ENCODE peak calls at places on chromosomes 13 and 19, in five cellular contexts. G, P, E, S and W are unnamed samples. For H3K9me3, the result is how much of the 10 kb centered on the place peaks cover.

GRCh38 chr13:66409542-66409941 is 820.6 kb downstream of the PCDH9 start:
- DNase-seq in S (no peak), G (no peak), P (no peak), E (no peak), W (no peak)

GRCh38 chr19:16496613-16496983 is 404 bp downstream of the C19orf44 start:
- DNase-seq in G (peak), S (no peak), P (no peak), E (no peak), W (no peak)

GRCh38 chr19:32902448-32902847 is 32.9 kb upstream of the SLC7A9 start:
- DNase-seq in E (no peak), G (no peak), P (no peak), S (no peak), W (no peak)

GRCh38 chr13:60148918-60149317 is 14.8 kb downstream of the DIAPH3 start:
- DNase-seq in G (no peak), S (no peak), P (no peak), E (no peak), W (no peak)

GRCh38 chr13:111518161-111518791 is 197.8 kb downstream of the TEX29 start:
- DNase-seq in P (no peak), E (peak), G (no peak), S (no peak), W (peak)

GRCh38 chr19:28727133-28727834 is 485.7 kb downstream of the UQCRFS1 start:
- DNase-seq in S (no peak), G (no peak), P (peak), E (no peak), W (no peak)

GRCh38 chr19:34171539-34171876 is 796 bp upstream of the LSM14A start:
- DNase-seq in S (no peak), G (no peak), P (no peak), E (no peak), W (peak)

GRCh38 chr13:84649853-84650252 is 767.6 kb upstream of the SLITRK1 start:
- DNase-seq in P (no peak), G (no peak), E (no peak), S (no peak), W (no peak)

GRCh38 chr13:19860884-19861655 is 2.4 kb downstream of the ZMYM5 start:
- DNase-seq in S (no peak), P (no peak), G (no peak), E (no peak), W (peak)

GRCh38 chr13:107884564-107884963 is 330.8 kb downstream of the LIG4 start:
- DNase-seq in S (no peak), E (no peak), G (no peak), P (no peak), W (no peak)

DNA sequence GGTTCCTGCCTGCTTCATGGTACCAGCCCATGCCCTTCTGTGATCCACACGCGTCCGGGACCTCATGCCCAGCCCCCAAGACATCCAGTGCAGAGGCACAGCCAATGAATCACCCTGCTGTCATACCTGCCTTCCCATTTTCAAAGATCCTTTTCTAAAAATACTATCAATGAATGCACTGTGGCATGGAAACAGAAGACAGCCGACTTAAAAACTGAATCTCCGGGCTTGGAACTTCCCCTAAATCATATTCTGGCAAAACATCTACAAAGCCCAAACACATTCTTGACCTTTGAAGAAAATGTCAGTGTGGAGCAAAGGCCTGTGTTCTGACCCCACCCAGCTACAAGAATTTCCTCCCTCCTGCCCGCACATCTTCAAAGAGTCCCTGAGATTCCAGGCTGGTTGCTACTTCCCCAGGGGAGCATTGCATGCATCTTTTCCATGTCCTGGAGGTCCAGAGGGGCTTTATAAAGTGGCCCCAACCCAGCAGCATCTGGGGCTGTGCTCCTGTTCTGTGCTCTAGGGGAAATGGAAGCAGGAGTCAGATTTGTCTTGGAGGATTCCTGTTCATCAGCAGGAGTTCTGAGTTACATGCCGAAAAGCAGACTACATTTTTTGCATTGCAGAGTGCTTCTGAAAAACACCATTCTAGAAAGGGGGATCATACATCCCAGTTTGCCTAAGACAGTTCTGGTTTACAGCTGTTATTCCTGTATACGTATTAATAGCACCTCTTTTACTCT is 135.2 kb downstream of the USP12 start:
- DNase-seq in G (no peak), P (no peak), S (no peak), E (no peak), W (no peak)
- H3K27ac ChIP-seq in G (no peak), P (no peak), S (no peak), E (no peak), W (no peak)

DNA sequence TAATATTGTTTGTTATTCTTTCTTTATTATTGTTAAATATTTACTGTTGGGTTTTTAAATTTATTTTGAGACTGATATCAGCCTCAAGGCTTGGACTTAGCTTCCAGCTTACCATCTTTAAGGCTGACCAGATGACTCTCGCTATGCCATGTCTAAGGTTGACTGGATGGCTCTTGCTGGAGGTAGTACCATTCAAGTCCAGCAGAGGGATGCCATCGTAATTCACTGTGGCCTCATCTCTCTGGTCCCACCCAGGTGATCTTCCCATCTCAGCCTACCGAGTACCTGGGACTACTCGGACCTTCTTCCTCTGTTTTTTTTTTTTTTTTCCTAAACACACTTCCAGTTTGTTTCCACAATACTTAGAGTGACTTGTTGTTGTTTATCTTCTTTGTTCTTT is 41.7 kb upstream of the ZNF91 start:
- DNase-seq in S (no peak), P (no peak), G (no peak), E (no peak), W (no peak)
- H3K9me3 ChIP-seq in S (under half), P (under half), G (under half), E (under half), W (under half)

DNA sequence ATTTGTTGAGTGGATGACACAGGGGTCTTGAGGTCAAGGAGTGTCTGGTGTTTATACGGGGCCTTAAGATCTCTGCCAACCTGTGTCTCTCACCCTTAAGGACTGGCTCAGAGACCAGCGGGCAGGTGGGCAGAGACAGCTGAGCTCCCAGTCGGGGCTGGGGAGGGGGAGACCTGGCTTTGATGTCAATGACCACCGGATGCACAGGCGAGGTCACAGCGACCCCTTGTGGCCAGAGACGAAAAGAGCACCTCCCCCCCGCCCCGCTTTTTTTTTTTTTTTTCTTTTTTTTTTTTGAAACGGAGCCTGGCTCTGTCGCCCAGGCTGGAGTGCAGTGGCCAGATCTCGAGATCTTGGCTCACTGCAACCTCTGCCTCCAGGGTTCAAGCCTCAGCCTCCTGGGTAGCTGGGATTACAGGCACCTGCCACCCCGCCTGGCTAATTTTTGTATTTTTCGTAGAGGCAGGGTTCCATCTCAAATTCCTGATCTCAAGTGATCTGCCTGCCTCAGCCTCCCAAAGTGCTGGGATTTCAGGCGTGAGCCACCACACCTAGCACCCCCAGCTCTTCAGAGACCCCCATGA is 12.1 kb upstream of the KLK14 start:
- DNase-seq in S (no peak), P (peak), E (no peak), G (no peak), W (peak)
- H3K27ac ChIP-seq in S (no peak), P (no peak), E (no peak), G (no peak), W (no peak)

DNA sequence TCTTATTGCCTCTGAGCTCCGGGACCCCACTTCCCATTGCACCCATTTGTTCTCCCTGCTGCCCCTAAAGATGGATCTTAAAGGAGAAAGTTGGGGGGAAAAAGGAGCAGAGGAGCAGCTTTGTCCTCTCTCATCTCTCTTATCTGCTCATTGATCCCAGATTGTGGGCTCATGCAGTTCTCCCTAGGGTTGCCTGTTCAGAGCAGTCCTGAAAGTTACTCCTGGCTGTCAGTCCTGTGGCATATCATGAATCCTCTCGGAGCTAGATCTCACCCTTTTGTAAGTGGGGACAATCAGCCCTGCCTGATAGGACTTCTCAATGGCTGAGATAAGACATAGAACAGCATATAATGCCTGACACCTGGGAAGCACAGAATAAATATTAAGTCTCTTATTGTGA is 440.3 kb downstream of the IRS2 start:
- DNase-seq in E (no peak), P (no peak), G (no peak), S (no peak), W (no peak)
- H3K9me3 ChIP-seq in E (under half), P (under half), G (under half), S (under half), W (under half)

GRCh38 chr13:76329004-76329403 is 557.2 kb downstream of the KCTD12 start:
- DNase-seq in G (no peak), S (no peak), P (no peak), E (no peak), W (no peak)
- H3K27ac ChIP-seq in G (no peak), S (no peak), P (no peak), E (no peak), W (no peak)

GRCh38 chr19:56423276-56423984 is 19.3 kb downstream of the ZNF583 start:
- DNase-seq in P (no peak), E (no peak), S (no peak), G (no peak), W (peak)
- H3K9me3 ChIP-seq in P (half or more), E (under half), S (half or more), G (half or more), W (under half)